ENCODE peak calls at places on chromosomes 7 and 10, in five cellular contexts. One of them, this sample, is unnamed.

GRCh38 chr10:89163265-89163995 is 43.7 kb downstream of the CH25H start:
- DNase-seq in CD8-positive, alpha-beta T cell: peak; percentile 10
- DNase-seq in heart right ventricle: no peak
- DNase-seq in testis: peak; percentile 23
- DNase-seq in lower lobe of right lung: peak; percentile 45
- DNase-seq in this sample: no peak

GRCh38 chr10:47336387-47337134 is 11.6 kb upstream of the RBP3 start:
- DNase-seq in CD8-positive, alpha-beta T cell: no peak
- DNase-seq in lower lobe of right lung: no peak
- DNase-seq in testis: no peak
- DNase-seq in heart right ventricle: no peak
- DNase-seq in this sample: no peak

GRCh38 chr10:22553452-22553995 is 160.9 kb downstream of the PIP4K2A start:
- DNase-seq in CD8-positive, alpha-beta T cell: no peak
- DNase-seq in lower lobe of right lung: no peak
- DNase-seq in heart right ventricle: no peak
- DNase-seq in testis: no peak
- DNase-seq in this sample: no peak

GRCh38 chr7:25521236-25521635 is 292.9 kb upstream of the NPVF start:
- DNase-seq in heart right ventricle: no peak
- DNase-seq in CD8-positive, alpha-beta T cell: no peak
- DNase-seq in lower lobe of right lung: no peak
- DNase-seq in testis: no peak
- DNase-seq in this sample: no peak

GRCh38 chr10:76036410-76036940 is 605.1 kb downstream of the LRMDA start:
- DNase-seq in heart right ventricle: peak; percentile 73
- DNase-seq in CD8-positive, alpha-beta T cell: no peak
- DNase-seq in testis: peak; percentile 86
- DNase-seq in lower lobe of right lung: peak; percentile 77
- DNase-seq in this sample: peak; percentile 70

GRCh38 chr10:76430330-76430729 is 998.9 kb downstream of the LRMDA start:
- DNase-seq in heart right ventricle: no peak
- DNase-seq in lower lobe of right lung: no peak
- DNase-seq in CD8-positive, alpha-beta T cell: no peak
- DNase-seq in testis: no peak
- DNase-seq in this sample: no peak

GRCh38 chr7:31811650-31812461 is 124.8 kb downstream of the PPP1R17 start:
- DNase-seq in testis: peak; percentile 16
- DNase-seq in lower lobe of right lung: peak; percentile 42
- DNase-seq in heart right ventricle: no peak
- DNase-seq in CD8-positive, alpha-beta T cell: no peak
- DNase-seq in this sample: no peak

GRCh38 chr7:43589133-43589478 is 6.2 kb downstream of the STK17A start:
- DNase-seq in testis: no peak
- DNase-seq in CD8-positive, alpha-beta T cell: no peak
- DNase-seq in heart right ventricle: no peak
- DNase-seq in lower lobe of right lung: no peak
- DNase-seq in this sample: no peak

GRCh38 chr10:73965890-73966768 is 31.8 kb upstream of the VCL start:
- DNase-seq in heart right ventricle: peak; percentile 73
- DNase-seq in lower lobe of right lung: peak; percentile 71
- DNase-seq in testis: peak; percentile 64
- DNase-seq in CD8-positive, alpha-beta T cell: no peak
- DNase-seq in this sample: peak; percentile 23

DNA sequence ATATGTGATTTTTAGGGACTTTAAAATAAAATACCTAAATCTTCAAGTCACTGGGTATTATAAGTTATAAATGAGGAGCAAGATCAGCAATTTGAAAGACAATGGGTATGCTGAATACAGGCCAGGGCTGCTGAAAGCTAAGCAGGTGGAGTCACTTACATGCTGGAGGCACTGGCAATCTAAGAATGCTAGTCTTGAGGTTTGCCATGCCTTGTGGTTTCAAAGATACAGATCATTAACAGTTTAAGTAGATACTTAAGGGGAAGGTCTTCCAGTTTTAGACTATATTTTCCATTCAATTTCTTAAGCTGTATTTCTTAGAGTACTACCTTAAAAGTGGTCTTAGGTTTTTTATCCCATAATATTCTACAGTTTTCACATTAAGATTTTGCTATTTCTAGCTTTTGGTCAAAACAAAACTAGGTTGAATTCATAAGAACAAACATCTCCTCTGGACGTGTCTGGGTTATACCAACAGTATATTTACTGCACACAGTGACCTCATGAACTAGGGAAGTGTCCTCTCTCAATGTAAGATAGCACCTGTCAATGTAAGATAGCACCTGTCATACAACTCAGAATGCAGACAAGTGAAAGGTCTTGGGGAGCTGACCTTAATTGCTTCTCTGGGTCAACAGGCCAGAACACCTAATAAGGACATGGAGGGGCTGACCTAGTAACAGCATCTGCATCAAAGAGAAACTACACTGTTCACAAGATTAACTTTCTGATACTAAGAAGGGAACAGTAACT is 2.0 kb downstream of the SRI start:
- DNase-seq in CD8-positive, alpha-beta T cell: no peak
- DNase-seq in heart right ventricle: no peak
- DNase-seq in testis: no peak
- DNase-seq in lower lobe of right lung: no peak
- DNase-seq in this sample: no peak
- H3K27ac ChIP-seq in CD8-positive, alpha-beta T cell: peak overlapping the region; percentile 73
- H3K27ac ChIP-seq in heart right ventricle: no peak overlapping the region
- H3K27ac ChIP-seq in testis: no peak overlapping the region
- H3K27ac ChIP-seq in lower lobe of right lung: peak overlapping the region; percentile 92
- H3K27ac ChIP-seq in this sample: peak overlapping the region; percentile 76

DNA sequence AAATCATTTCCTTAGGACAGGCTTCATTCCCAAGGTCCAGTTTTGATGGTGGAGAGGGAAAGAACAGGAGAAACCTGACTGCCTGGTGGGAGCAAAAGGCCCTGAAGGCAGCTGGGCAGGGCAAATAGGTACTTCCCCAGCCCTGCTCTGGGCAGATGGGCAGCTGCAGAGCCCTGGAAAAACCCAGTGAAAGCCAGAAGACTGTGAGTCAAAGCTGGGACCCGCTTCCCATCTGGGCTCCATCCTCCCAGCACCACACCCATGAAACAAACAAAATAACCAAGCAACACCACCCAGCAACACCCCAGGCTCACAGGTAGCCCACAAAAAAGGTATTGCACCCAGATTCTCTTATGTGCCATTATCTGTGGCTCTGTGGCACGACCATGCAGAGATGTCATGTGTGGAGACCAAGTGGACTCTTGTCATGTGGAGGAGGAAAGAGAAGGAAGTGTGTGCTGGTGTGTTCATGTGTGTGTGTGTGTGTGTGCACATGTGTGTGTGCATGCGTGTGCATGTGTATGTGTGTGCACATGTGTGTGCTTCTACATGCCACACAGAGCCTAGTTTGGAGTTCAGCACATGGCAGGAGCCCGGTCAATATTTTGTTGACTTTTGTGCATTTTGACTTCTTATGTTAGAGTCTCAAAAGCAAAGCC is 9.8 kb downstream of the CLRN3 start:
- DNase-seq in lower lobe of right lung: no peak
- DNase-seq in CD8-positive, alpha-beta T cell: no peak
- DNase-seq in heart right ventricle: no peak
- DNase-seq in testis: no peak
- DNase-seq in this sample: no peak
- H3K27ac ChIP-seq in lower lobe of right lung: no peak overlapping the region
- H3K27ac ChIP-seq in CD8-positive, alpha-beta T cell: no peak overlapping the region
- H3K27ac ChIP-seq in heart right ventricle: no peak overlapping the region
- H3K27ac ChIP-seq in testis: no peak overlapping the region
- H3K27ac ChIP-seq in this sample: peak overlapping the region; percentile 26

GRCh38 chr10:114473776-114474175 is 69.5 kb upstream of the AFAP1L2 start:
- DNase-seq in heart right ventricle: no peak
- DNase-seq in lower lobe of right lung: no peak
- DNase-seq in CD8-positive, alpha-beta T cell: no peak
- DNase-seq in testis: no peak
- DNase-seq in this sample: no peak
- H3K27ac ChIP-seq in heart right ventricle: peak overlapping the region; percentile 25
- H3K27ac ChIP-seq in lower lobe of right lung: no peak overlapping the region
- H3K27ac ChIP-seq in CD8-positive, alpha-beta T cell: no peak overlapping the region
- H3K27ac ChIP-seq in testis: no peak overlapping the region
- H3K27ac ChIP-seq in this sample: no peak overlapping the region

GRCh38 chr10:17438583-17438982 is 15.8 kb downstream of the ST8SIA6 start:
- DNase-seq in testis: no peak
- DNase-seq in lower lobe of right lung: no peak
- DNase-seq in CD8-positive, alpha-beta T cell: no peak
- DNase-seq in heart right ventricle: no peak
- DNase-seq in this sample: no peak
- H3K27ac ChIP-seq in testis: no peak overlapping the region
- H3K27ac ChIP-seq in lower lobe of right lung: no peak overlapping the region
- H3K27ac ChIP-seq in CD8-positive, alpha-beta T cell: no peak overlapping the region
- H3K27ac ChIP-seq in heart right ventricle: no peak overlapping the region
- H3K27ac ChIP-seq in this sample: no peak overlapping the region

GRCh38 chr7:151641587-151641986 is 121.9 kb upstream of the RHEB start:
- DNase-seq in CD8-positive, alpha-beta T cell: no peak
- DNase-seq in heart right ventricle: no peak
- DNase-seq in lower lobe of right lung: no peak
- DNase-seq in testis: no peak
- DNase-seq in this sample: no peak

GRCh38 chr7:151645311-151645710 is 125.6 kb upstream of the RHEB start:
- DNase-seq in CD8-positive, alpha-beta T cell: no peak
- DNase-seq in lower lobe of right lung: no peak
- DNase-seq in testis: no peak
- DNase-seq in heart right ventricle: no peak
- DNase-seq in this sample: no peak

GRCh38 chr7:151647006-151647405 is 127.3 kb upstream of the RHEB start:
- DNase-seq in testis: no peak
- DNase-seq in CD8-positive, alpha-beta T cell: no peak
- DNase-seq in lower lobe of right lung: no peak
- DNase-seq in heart right ventricle: no peak
- DNase-seq in this sample: no peak

GRCh38 chr7:151642746-151643145 is 123.1 kb upstream of the RHEB start:
- DNase-seq in heart right ventricle: no peak
- DNase-seq in CD8-positive, alpha-beta T cell: no peak
- DNase-seq in lower lobe of right lung: no peak
- DNase-seq in testis: no peak
- DNase-seq in this sample: no peak

GRCh38 chr7:151644554-151644953 is 124.9 kb upstream of the RHEB start:
- DNase-seq in heart right ventricle: no peak
- DNase-seq in lower lobe of right lung: no peak
- DNase-seq in testis: no peak
- DNase-seq in CD8-positive, alpha-beta T cell: no peak
- DNase-seq in this sample: no peak
- H3K27ac ChIP-seq in heart right ventricle: no peak overlapping the region
- H3K27ac ChIP-seq in lower lobe of right lung: no peak overlapping the region
- H3K27ac ChIP-seq in testis: no peak overlapping the region
- H3K27ac ChIP-seq in CD8-positive, alpha-beta T cell: no peak overlapping the region
- H3K27ac ChIP-seq in this sample: no peak overlapping the region

GRCh38 chr7:143287935-143288826 is at the start of gene CASP2:
- DNase-seq in CD8-positive, alpha-beta T cell: peak; percentile 96
- DNase-seq in lower lobe of right lung: peak; percentile 98
- DNase-seq in heart right ventricle: peak; percentile 99
- DNase-seq in testis: peak; percentile 97
- DNase-seq in this sample: peak; percentile 97
- H3K27ac ChIP-seq in CD8-positive, alpha-beta T cell: peak within 1 kb of the TSS; percentile 64
- H3K27ac ChIP-seq in lower lobe of right lung: peak within 1 kb of the TSS; percentile 93
- H3K27ac ChIP-seq in heart right ventricle: peak within 1 kb of the TSS; percentile 95
- H3K27ac ChIP-seq in testis: peak within 1 kb of the TSS; percentile 62
- H3K27ac ChIP-seq in this sample: peak within 1 kb of the TSS; percentile 95

GRCh38 chr7:108311446-108312168 is 144.6 kb downstream of the NRCAM start:
- DNase-seq in lower lobe of right lung: no peak
- DNase-seq in heart right ventricle: no peak
- DNase-seq in CD8-positive, alpha-beta T cell: no peak
- DNase-seq in testis: no peak
- DNase-seq in this sample: no peak

GRCh38 chr7:108314049-108314448 is 142.2 kb downstream of the NRCAM start:
- DNase-seq in testis: no peak
- DNase-seq in heart right ventricle: no peak
- DNase-seq in CD8-positive, alpha-beta T cell: no peak
- DNase-seq in lower lobe of right lung: no peak
- DNase-seq in this sample: no peak

GRCh38 chr7:108316708-108317107 is 139.5 kb downstream of the NRCAM start:
- DNase-seq in testis: no peak
- DNase-seq in heart right ventricle: no peak
- DNase-seq in CD8-positive, alpha-beta T cell: no peak
- DNase-seq in lower lobe of right lung: no peak
- DNase-seq in this sample: no peak

GRCh38 chr7:108310351-108310750 is 145.9 kb downstream of the NRCAM start:
- DNase-seq in heart right ventricle: no peak
- DNase-seq in testis: no peak
- DNase-seq in lower lobe of right lung: no peak
- DNase-seq in CD8-positive, alpha-beta T cell: no peak
- DNase-seq in this sample: no peak

GRCh38 chr7:108313086-108313485 is 143.2 kb downstream of the NRCAM start:
- DNase-seq in heart right ventricle: no peak
- DNase-seq in CD8-positive, alpha-beta T cell: no peak
- DNase-seq in testis: no peak
- DNase-seq in lower lobe of right lung: no peak
- DNase-seq in this sample: no peak
- H3K27ac ChIP-seq in heart right ventricle: no peak overlapping the region
- H3K27ac ChIP-seq in CD8-positive, alpha-beta T cell: no peak overlapping the region
- H3K27ac ChIP-seq in testis: no peak overlapping the region
- H3K27ac ChIP-seq in lower lobe of right lung: no peak overlapping the region
- H3K27ac ChIP-seq in this sample: no peak overlapping the region

This sample was measured in caudate nucleus.